ENCODE peak calls at places on chromosomes 12 and 14, in ten cellular contexts. T, M, O, C, E, N, V, R, Q and J are unnamed samples.

GRCh38 chr12:6167327-6168280 is 32.6 kb upstream of the CD9 start:
- DNase-seq in T (no peak), M (no peak), O (peak), C (peak), E (peak), N (peak), V (no peak), R (no peak), Q (peak), J (peak)

GRCh38 chr14:94367896-94368590 is 20.4 kb downstream of the SERPINA1 start:
- DNase-seq in T (no peak), M (no peak), O (no peak), C (no peak), E (no peak), N (no peak), V (no peak), R (no peak), Q (no peak), J (no peak)

GRCh38 chr12:114769634-114770033 is 85.7 kb upstream of the TBX3 start:
- DNase-seq in T (no peak), M (no peak), O (no peak), C (no peak), E (peak), N (no peak), V (no peak), R (no peak), Q (no peak), J (no peak)

GRCh38 chr12:117040496-117040895 is 58.7 kb downstream of the TESC start:
- DNase-seq in T (no peak), M (no peak), O (no peak), C (no peak), E (no peak), N (no peak), V (no peak), R (no peak), Q (no peak), J (no peak)

GRCh38 chr12:94879542-94879941 is 124.0 kb downstream of the NDUFA12 start:
- DNase-seq in T (no peak), M (peak), O (no peak), C (no peak), E (no peak), N (no peak), V (peak), R (no peak), Q (no peak), J (no peak)

GRCh38 chr12:46472893-46473633 is 100.5 kb upstream of the SLC38A2 start:
- DNase-seq in T (no peak), M (no peak), O (no peak), C (no peak), E (peak), N (no peak), V (peak), R (no peak), Q (no peak), J (no peak)

GRCh38 chr14:28742171-28742846 is 24.3 kb upstream of the FOXG1 start:
- DNase-seq in T (no peak), M (peak), O (no peak), C (no peak), E (no peak), N (no peak), V (no peak), R (no peak), Q (no peak), J (no peak)

GRCh38 chr12:107057071-107057834 is 36.1 kb downstream of the CRY1 start:
- DNase-seq in T (no peak), M (no peak), O (no peak), C (no peak), E (no peak), N (no peak), V (no peak), R (no peak), Q (no peak), J (no peak)

GRCh38 chr12:63047146-63047545 is 103.9 kb downstream of the AVPR1A start:
- DNase-seq in T (no peak), M (no peak), O (no peak), C (no peak), E (no peak), N (no peak), V (no peak), R (no peak), Q (no peak), J (no peak)

GRCh38 chr14:21454843-21455550 is 926 bp downstream of the CHD8 start:
- DNase-seq in T (no peak), M (peak), O (no peak), C (no peak), E (no peak), N (no peak), V (no peak), R (no peak), Q (no peak), J (no peak)

GRCh38 chr12:70919597-70920035 is 922 bp downstream of the PTPRR start:
- DNase-seq in T (no peak), M (peak), O (no peak), C (no peak), E (no peak), N (no peak), V (peak), R (no peak), Q (no peak), J (no peak)

GRCh38 chr12:30985814-30986452 is 59.4 kb downstream of the TSPAN11 start:
- DNase-seq in T (peak), M (peak), O (no peak), C (peak), E (peak), N (peak), V (peak), R (peak), Q (no peak), J (peak)

GRCh38 chr12:26122681-26123481 is 2.0 kb downstream of the BHLHE41 start:
- DNase-seq in T (peak), M (no peak), O (peak), C (peak), E (peak), N (peak), V (peak), R (no peak), Q (peak), J (peak)

GRCh38 chr14:101020971-101021370 is 117.4 kb upstream of the RTL1 start:
- DNase-seq in T (no peak), M (no peak), O (peak), C (no peak), E (peak), N (no peak), V (no peak), R (no peak), Q (peak), J (no peak)

GRCh38 chr12:108879615-108880254 is at the start of gene DAO:
- DNase-seq in T (no peak), M (no peak), O (no peak), C (no peak), E (no peak), N (no peak), V (no peak), R (no peak), Q (no peak), J (no peak)

GRCh38 chr12:11653215-11653753 is 3.8 kb downstream of the ETV6 start:
- DNase-seq in T (no peak), M (no peak), O (no peak), C (peak), E (no peak), N (no peak), V (no peak), R (no peak), Q (no peak), J (no peak)

GRCh38 chr12:47905313-47905730 is 528 bp upstream of the VDR start:
- DNase-seq in T (no peak), M (no peak), O (no peak), C (peak), E (peak), N (peak), V (peak), R (peak), Q (no peak), J (peak)

GRCh38 chr12:124338876-124339603 is 44.1 kb downstream of the RFLNA start:
- DNase-seq in T (no peak), M (no peak), O (no peak), C (no peak), E (no peak), N (no peak), V (no peak), R (no peak), Q (no peak), J (no peak)
- H3K4me3 ChIP-seq in T (no peak), M (no peak), O (no peak), C (no peak), E (no peak), N (no peak), V (no peak), R (no peak), Q (no peak), J (no peak)

DNA sequence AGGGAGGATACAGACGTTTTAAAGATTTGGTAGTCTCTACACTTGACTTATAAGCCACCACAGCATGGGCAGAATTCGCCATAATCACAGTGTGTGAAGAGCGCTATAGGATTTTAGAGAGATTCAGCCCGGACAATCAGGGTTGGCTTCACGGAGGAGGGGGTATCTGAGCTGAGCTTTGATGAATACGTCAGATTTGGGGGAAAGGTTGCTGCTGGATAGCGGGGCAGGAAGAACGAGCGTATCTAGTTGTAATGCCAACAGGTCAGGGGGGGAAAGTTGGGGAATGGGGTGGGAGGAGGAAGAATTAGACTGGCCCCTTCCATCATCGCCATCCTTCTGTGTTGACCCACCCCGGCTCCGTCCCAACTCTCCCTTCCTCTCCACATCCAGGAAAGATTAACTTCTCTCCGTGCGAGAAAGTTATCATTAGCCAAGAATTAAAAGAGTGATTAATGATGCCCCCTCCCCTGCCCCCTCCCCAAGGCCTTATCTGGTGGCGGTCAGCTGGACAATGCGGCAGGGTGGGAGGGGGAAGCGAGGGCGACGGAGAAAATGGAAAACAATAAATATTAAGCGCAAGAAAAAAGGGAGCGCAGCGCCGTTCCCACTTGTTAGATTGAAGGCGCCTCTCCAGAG is 13.5 kb upstream of the GPATCH2L start:
- DNase-seq in T (no peak), M (peak), O (no peak), C (no peak), E (no peak), N (no peak), V (no peak), R (no peak), Q (no peak), J (no peak)
- H3K4me3 ChIP-seq in T (peak), M (no peak), O (peak), C (no peak), E (no peak), N (peak), V (peak), R (peak), Q (peak), J (no peak)

GRCh38 chr14:32932302-32932920 is 6.3 kb upstream of the NPAS3 start:
- DNase-seq in T (no peak), M (peak), O (no peak), C (no peak), E (no peak), N (no peak), V (no peak), R (no peak), Q (no peak), J (no peak)

GRCh38 chr14:32933943-32934890 is 4.5 kb upstream of the NPAS3 start:
- DNase-seq in T (peak), M (peak), O (peak), C (no peak), E (peak), N (peak), V (peak), R (no peak), Q (no peak), J (peak)

GRCh38 chr14:32933623-32933942 is 5.1 kb upstream of the NPAS3 start:
- DNase-seq in T (no peak), M (peak), O (no peak), C (no peak), E (no peak), N (no peak), V (no peak), R (no peak), Q (no peak), J (no peak)

GRCh38 chr14:32932921-32933622 is 5.6 kb upstream of the NPAS3 start:
- DNase-seq in T (peak), M (peak), O (no peak), C (no peak), E (peak), N (peak), V (peak), R (no peak), Q (no peak), J (peak)

GRCh38 chr14:32934891-32935633 is 3.6 kb upstream of the NPAS3 start:
- DNase-seq in T (no peak), M (peak), O (peak), C (no peak), E (peak), N (no peak), V (peak), R (no peak), Q (no peak), J (peak)
- H3K4me3 ChIP-seq in T (peak), M (no peak), O (peak), C (no peak), E (no peak), N (peak), V (peak), R (peak), Q (peak), J (no peak)

DNA sequence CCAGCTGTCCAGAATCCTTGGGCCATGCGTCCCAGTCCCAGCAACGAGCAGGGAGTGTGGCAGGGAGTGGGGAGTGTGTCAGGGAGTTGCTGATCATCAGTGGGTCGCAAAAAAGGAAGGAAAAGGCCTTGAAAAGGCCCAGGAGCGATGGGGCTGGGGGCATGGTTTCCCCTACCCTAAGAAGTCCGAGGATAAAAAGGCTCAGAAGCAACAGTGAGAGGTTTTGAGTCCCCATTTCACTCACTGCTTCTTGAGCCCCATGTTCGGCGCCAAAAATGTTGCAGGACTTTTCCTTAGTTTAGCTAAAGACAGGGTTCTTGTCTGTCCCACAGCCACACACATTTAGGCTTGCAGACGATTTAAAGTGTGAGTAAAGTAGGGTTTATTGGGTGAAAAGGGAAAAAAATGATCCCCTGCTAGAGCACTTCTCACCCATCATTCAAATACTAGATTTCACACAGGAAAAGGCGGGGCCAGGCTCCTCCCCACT is 189.5 kb downstream of the KCNC2 start:
- DNase-seq in T (no peak), M (peak), O (no peak), C (no peak), E (no peak), N (no peak), V (no peak), R (no peak), Q (no peak), J (no peak)
- H3K4me3 ChIP-seq in T (no peak), M (no peak), O (no peak), C (no peak), E (no peak), N (no peak), V (no peak), R (no peak), Q (no peak), J (no peak)